ENCODE peak calls at places on chromosomes 4 and X, in four cellular contexts. F is GM12878, C is H1, K is GM12891. P is an unnamed sample.
A peak's percentile ranks its signal among the peaks of the same experiment; 100 is the strongest.

GRCh38 chr4:153413827-153414226 is 52.3 kb upstream of the TMEM131L start:
- DNase-seq in F (no peak), C (no peak), K (no peak), P (no peak)

GRCh38 chrX:101764538-101764937 is 104.9 kb upstream of the ARMCX2 start:
- DNase-seq in F (no peak), C (no peak), K (no peak), P (no peak)

GRCh38 chr4:101211146-101211553 is 136.2 kb downstream of the PPP3CA start:
- DNase-seq in F (no peak), C (no peak), K (no peak), P (no peak)

GRCh38 chr4:75892508-75892907 is 9.7 kb downstream of the PPEF2 start:
- DNase-seq in F (no peak), C (no peak), K (no peak), P (no peak)

GRCh38 chr4:90621080-90621479 is 493.9 kb downstream of the CCSER1 start:
- DNase-seq in F (no peak), C (no peak), K (no peak), P (no peak)

GRCh38 chrX:31397119-31397518 is 325.3 kb upstream of the FTHL17 start:
- DNase-seq in F (no peak), C (no peak), K (no peak), P (no peak)

GRCh38 chr4:48271048-48271452 is 1.4 kb upstream of the TEC start:
- DNase-seq in F (peak; percentile 36), C (no peak), K (no peak), P (no peak)

GRCh38 chr4:20552004-20552403 is 148.3 kb upstream of the PACRGL start:
- DNase-seq in F (no peak), C (no peak), K (no peak), P (no peak)

GRCh38 chr4:118012142-118012541 is 22.1 kb upstream of the NDST3 start:
- DNase-seq in F (no peak), C (no peak), K (no peak), P (no peak)

GRCh38 chr4:24794916-24795665 is at the start of gene SOD3:
- DNase-seq in F (no peak), C (peak; percentile 53), K (no peak), P (no peak)

GRCh38 chrX:138008280-138008679 is 442.4 kb downstream of the ZIC3 start:
- DNase-seq in F (no peak), C (no peak), K (no peak), P (no peak)

GRCh38 chrX:17814557-17814956 is 46.5 kb downstream of the RAI2 start:
- DNase-seq in F (no peak), C (no peak), K (no peak), P (no peak)

GRCh38 chrX:76029385-76029784 is 143.5 kb upstream of the PBDC1 start:
- DNase-seq in F (no peak), C (no peak), K (no peak), P (no peak)
- TF ChIP-seq TAF1 in F (no peak), C (no peak), K (no peak), P (no peak)

GRCh38 chrX:49192722-49193328 is 6.7 kb upstream of the PRICKLE3 start:
- DNase-seq in F (no peak), C (no peak), K (no peak), P (no peak)

GRCh38 chrX:49188468-49189076 is 2.4 kb upstream of the PRICKLE3 start:
- DNase-seq in F (no peak), C (no peak), K (no peak), P (no peak)

GRCh38 chrX:49193542-49193964 is 6.4 kb downstream of the SYP start:
- DNase-seq in F (no peak), C (no peak), K (no peak), P (no peak)

GRCh38 chrX:49190783-49191032 is 4.5 kb upstream of the PRICKLE3 start:
- DNase-seq in F (no peak), C (no peak), K (no peak), P (no peak)

DNA sequence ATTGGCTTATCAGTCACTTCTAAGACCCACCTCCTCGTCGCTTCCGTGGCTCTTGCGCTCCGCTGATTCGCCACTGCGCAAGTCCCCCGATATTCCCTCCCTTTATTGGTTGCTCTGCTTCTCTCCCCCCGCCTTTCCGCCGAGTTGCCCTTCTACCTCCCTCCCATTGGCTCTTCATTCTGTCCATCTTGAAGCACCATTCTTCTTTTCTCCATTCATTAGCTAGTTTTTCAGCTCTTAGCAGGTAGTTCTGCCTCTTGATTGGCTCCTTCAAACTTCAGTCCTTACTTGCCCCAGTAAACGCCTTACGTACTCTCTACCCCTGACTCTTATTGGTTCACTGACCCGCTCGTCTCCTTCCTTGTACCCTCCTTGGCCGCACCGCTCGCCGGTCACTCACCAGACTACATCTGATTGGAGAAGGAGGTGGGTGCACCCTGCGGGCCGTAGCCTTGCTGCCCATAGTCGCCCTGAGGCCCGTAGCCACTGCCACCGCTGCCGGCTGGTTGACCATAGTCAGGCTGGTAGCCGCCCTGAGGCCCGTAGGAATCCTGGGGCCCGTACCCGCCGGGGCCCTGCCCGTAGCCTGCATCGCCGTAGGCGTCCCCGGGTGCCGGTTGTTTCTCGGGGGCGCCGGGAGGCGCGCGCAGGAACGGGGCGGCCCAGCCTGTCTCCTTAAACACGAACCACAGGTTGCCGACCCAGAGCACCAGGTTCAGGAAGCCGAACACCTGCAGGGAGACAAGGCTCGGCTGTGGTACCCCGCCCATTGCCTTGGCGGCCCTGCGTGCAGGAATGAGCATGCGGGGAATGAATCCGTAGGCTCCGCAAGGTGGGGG is 5.1 kb upstream of the PRICKLE3 start:
- DNase-seq in F (peak; percentile 99), C (peak; percentile 97), K (peak; percentile 66), P (peak; percentile 68)
- TF ChIP-seq POLR2A in F (peak; percentile 86), C (no peak), K (peak; percentile 40), P (peak; percentile 61)

GRCh38 chr4:138049350-138049749 is 192.8 kb downstream of the SLC7A11 start:
- DNase-seq in F (no peak), C (no peak), K (no peak), P (no peak)
- TF ChIP-seq TAF1 in F (no peak), C (no peak), K (no peak), P (no peak)

GRCh38 chr4:7223566-7223965 is 31.2 kb downstream of the SORCS2 start:
- DNase-seq in F (no peak), C (no peak), K (no peak), P (no peak)
- TF ChIP-seq POLR2A in F (no peak), C (no peak), K (no peak), P (no peak)

DNA sequence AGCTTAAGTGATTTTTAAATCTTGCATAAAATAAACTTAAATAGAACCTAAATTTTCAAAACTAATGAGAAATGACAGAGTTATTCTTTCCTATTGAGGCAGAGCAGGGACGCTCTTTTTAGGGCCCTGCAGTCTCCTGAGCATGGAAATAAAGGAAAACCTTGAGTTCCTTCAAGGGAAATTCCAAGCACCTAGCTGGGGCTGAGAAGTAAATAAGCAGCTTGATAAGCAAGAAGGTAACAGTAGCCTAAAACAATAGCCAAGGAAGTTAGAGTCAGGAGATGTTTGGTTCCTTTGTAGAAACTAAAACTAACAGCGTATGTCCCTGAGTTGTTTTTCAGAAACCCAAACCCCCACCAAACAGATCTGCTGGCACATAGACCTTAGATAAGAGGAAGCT is 174.6 kb downstream of the COL25A1 start:
- DNase-seq in F (no peak), C (no peak), K (no peak), P (no peak)
- TF ChIP-seq TAF1 in F (no peak), C (no peak), K (no peak), P (no peak)

GRCh38 chr4:145937990-145938611 is 522 bp downstream of the ZNF827 start:
- DNase-seq in F (no peak), C (no peak), K (no peak), P (peak; percentile 29)

GRCh38 chr4:145939241-145939640 is 618 bp upstream of the ZNF827 start:
- DNase-seq in F (no peak), C (no peak), K (no peak), P (no peak)

GRCh38 chr4:145937021-145937861 is 1.4 kb downstream of the ZNF827 start:
- DNase-seq in F (no peak), C (no peak), K (peak; percentile 40), P (peak; percentile 41)

GRCh38 chr4:145939856-145940255 is 1.2 kb upstream of the ZNF827 start:
- DNase-seq in F (no peak), C (no peak), K (no peak), P (no peak)

DNA sequence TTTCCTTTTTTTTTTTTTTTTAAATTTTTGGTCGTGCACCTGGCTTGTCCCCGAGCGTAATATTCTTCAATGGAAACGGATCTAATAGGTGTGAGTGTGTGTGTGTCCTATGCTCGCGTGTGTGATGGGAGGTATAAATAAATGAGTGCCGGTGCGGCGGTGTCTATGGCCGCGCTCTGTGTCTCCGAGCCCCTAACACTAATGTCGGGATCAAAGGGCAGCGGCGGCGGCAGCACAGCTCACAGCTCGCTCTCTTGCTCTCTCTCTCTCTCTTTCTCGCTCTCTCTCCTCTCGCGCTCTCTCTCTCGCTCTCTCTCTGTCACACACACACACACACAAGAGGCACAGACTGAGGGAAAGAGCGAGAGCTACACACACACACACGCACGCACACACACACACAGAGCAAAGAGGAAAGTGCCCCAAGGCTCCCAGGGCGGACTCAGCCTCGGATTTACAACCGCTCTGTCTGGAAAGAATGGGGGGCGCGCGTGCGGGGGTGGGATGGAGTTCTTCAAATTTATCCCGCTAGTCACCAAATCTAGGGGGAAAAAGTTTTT is at the start of gene ZNF827:
- DNase-seq in F (peak; percentile 49), C (no peak), K (no peak), P (no peak)
- TF ChIP-seq POLR2A in F (peak; percentile 69), C (no peak), K (peak; percentile 31), P (peak; percentile 65)

DNA sequence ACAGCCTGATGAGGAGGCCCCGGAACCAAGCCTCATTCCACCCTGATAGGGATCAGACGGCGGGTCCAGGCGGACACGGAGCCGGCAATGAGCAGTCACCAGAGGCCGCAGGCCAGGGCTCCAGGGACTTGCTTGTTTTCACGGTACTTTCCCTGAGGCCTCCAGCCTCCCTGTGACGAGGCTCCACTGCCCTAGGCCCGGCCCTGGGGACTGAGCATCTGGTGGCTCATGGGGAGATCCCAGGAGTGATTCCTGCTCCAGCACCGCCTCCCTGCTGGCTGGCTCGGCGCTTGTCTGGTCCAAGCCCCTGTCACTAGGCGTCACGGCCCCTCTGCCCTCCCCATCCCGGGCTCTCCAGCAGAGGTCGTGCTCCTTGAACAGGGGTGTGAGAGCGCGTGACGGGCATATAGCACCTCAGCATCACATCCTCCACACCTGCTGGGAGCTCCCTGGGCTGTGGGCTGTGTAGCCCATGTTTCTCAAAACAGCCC is 14.1 kb downstream of the HTRA3 start:
- DNase-seq in F (no peak), C (no peak), K (no peak), P (no peak)
- TF ChIP-seq TAF1 in F (no peak), C (no peak), K (no peak), P (no peak)

DNA sequence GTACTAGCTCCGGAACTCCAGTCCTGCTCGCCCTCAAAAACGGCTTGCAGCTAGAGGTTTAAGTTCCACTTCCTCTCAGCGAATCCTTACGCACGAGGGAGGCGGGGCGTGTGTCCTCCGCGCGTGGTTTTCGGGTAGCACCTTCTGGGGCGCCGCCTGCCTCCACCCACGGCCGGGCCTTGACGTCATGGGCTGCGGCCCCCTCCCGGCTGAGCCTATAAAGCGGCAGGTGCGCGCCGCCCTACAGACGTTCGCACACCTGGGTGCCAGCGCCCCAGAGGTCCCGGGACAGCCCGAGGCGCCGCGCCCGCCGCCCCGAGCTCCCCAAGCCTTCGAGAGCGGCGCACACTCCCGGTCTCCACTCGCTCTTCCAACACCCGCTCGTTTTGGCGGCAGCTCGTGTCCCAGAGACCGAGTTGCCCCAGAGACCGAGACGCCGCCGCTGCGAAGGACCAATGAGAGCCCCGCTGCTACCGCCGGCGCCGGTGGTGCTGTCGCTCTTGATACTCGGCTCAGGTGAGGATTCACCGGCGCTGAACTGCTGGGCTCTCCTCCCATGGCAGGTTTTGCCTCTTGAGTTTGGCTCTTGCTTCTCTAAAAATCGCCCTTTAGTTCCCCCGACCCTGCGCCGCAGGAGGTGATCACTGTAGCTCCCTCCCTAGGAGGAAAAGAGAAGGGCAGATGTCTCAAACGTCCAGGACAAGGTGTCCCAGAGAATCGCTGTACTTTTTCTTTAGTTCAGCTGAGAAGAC is at the start of gene AREG:
- DNase-seq in F (peak; percentile 12), C (peak; percentile 44), K (peak; percentile 57), P (peak; percentile 42)
- TF ChIP-seq POLR2A in F (no peak), C (no peak), K (no peak), P (no peak)

P was measured in GM12892.